ENCODE peak calls at places on chromosome 18, in eight cellular contexts. M, F, D, H, Q, G, J and Y are unnamed samples.

GRCh38 chr18:5424903-5425302 is 118.9 kb downstream of the EPB41L3 start:
- DNase-seq in J (no peak), G (peak; percentile 32), H (no peak), Q (no peak), D (peak; percentile 38), F (no peak), M (peak; percentile 65), Y (no peak)

GRCh38 chr18:70322928-70323327 is 34.1 kb downstream of the SOCS6 start:
- DNase-seq in F (no peak), H (no peak), G (peak; percentile 48), J (no peak), M (peak; percentile 65), D (peak; percentile 78), Q (peak; percentile 26), Y (no peak)

GRCh38 chr18:73520229-73520628 is 627.4 kb downstream of the FBXO15 start:
- DNase-seq in G (peak; percentile 4), D (no peak), H (no peak), J (no peak), M (peak; percentile 19), F (no peak), Q (no peak), Y (no peak)

GRCh38 chr18:28777756-28778155 is 600.8 kb upstream of the CDH2 start:
- DNase-seq in Q (no peak), H (no peak), D (no peak), J (no peak), G (no peak), M (no peak), F (no peak), Y (no peak)

GRCh38 chr18:40055262-40055661 is 1899.8 kb upstream of the PIK3C3 start:
- DNase-seq in M (no peak), H (no peak), Q (no peak), F (no peak), G (no peak), J (no peak), D (peak; percentile 8), Y (no peak)

GRCh38 chr18:23240609-23240930 is 105.3 kb downstream of the CABLES1 start:
- DNase-seq in G (no peak), Q (no peak), D (no peak), F (no peak), M (no peak), H (no peak), J (no peak), Y (no peak)

GRCh38 chr18:2410688-2411087 is 160.6 kb downstream of the METTL4 start:
- DNase-seq in M (no peak), F (no peak), G (peak; percentile 5), H (no peak), Q (peak; percentile 76), D (peak; percentile 75), J (no peak), Y (no peak)

GRCh38 chr18:45589559-45590041 is 25.7 kb upstream of the SLC14A2 start:
- DNase-seq in Q (no peak), D (peak; percentile 93), F (no peak), M (peak; percentile 91), H (no peak), G (no peak), J (no peak), Y (no peak)

GRCh38 chr18:21868770-21869169 is 128.2 kb downstream of the MIB1 start:
- DNase-seq in H (no peak), D (no peak), Q (no peak), F (no peak), J (no peak), G (no peak), M (no peak), Y (no peak)

GRCh38 chr18:35076556-35076955 is 35.3 kb downstream of the MAPRE2 start:
- DNase-seq in H (peak; percentile 2), Q (peak; percentile 46), G (no peak), F (no peak), J (no peak), D (peak; percentile 93), M (peak; percentile 84), Y (no peak)

GRCh38 chr18:36829362-36830140 is 624 bp downstream of the KIAA1328 start:
- DNase-seq in F (no peak), J (no peak), H (no peak), D (peak; percentile 31), M (peak; percentile 19), Q (no peak), G (no peak), Y (no peak)

GRCh38 chr18:43341014-43341413 is 63.7 kb upstream of the SYT4 start:
- DNase-seq in J (no peak), F (no peak), H (no peak), M (no peak), G (no peak), D (no peak), Q (no peak), Y (no peak)

GRCh38 chr18:79607361-79607930 is 72.2 kb upstream of the CTDP1 start:
- DNase-seq in M (no peak), G (no peak), F (peak; percentile 71), H (no peak), J (no peak), Q (no peak), D (no peak), Y (no peak)

GRCh38 chr18:44564922-44565321 is 115.8 kb upstream of the SETBP1 start:
- DNase-seq in J (no peak), G (no peak), F (no peak), H (no peak), D (peak; percentile 77), M (peak; percentile 8), Q (peak; percentile 81), Y (no peak)

GRCh38 chr18:275486-275885 is 7.6 kb upstream of the THOC1 start:
- DNase-seq in Q (no peak), D (no peak), M (no peak), H (no peak), F (no peak), J (no peak), G (no peak), Y (no peak)

DNA sequence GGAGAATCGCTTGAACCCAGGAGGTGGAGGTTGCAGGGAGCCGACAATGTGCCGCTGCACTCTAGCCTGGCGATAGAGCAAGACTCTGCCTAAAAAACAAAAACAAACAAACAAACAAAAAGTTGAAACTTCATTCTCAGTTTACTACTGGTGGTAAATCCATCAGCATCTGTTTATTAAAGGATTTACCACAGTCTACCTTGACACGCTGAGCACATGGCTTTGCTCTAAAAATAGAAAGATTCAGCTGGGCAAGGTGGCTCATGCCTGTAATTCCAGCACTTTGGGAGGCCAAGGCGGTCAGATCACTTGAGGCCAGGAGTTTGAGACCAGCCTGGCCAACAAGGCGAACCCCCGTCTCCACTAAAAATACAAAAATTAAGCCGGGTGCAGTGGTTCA is 201.3 kb downstream of the TGIF1 start:
- DNase-seq in F (no peak), M (no peak), J (no peak), Q (no peak), H (no peak), G (no peak), D (no peak), Y (no peak)
- H3K4me1 ChIP-seq in F (no peaks in the 10 kb centered on the region), M (peaks cover 27% of the 10 kb centered on the region), J (peaks cover 15% of the 10 kb centered on the region), Q (peaks cover 36% of the 10 kb centered on the region), H (peaks cover 24% of the 10 kb centered on the region), G (peaks cover 63% of the 10 kb centered on the region), D (peaks cover 19% of the 10 kb centered on the region), Y (no peaks in the 10 kb centered on the region)

GRCh38 chr18:49019446-49020045 is 68.8 kb upstream of the SMAD7 start:
- DNase-seq in G (no peak), M (peak; percentile 42), F (no peak), D (peak; percentile 25), Q (no peak), H (no peak), J (no peak), Y (no peak)

GRCh38 chr18:49021433-49022129 is 70.8 kb upstream of the SMAD7 start:
- DNase-seq in Q (peak; percentile 84), D (peak; percentile 29), G (peak; percentile 67), J (no peak), F (no peak), M (peak; percentile 33), H (peak; percentile 90), Y (no peak)

GRCh38 chr18:49020129-49020528 is 69.4 kb upstream of the SMAD7 start:
- DNase-seq in M (no peak), H (no peak), D (no peak), Q (no peak), J (no peak), F (no peak), G (no peak), Y (no peak)

GRCh38 chr18:49020621-49021021 is 69.9 kb upstream of the SMAD7 start:
- DNase-seq in H (no peak), F (no peak), G (no peak), J (no peak), D (peak; percentile 32), M (peak; percentile 17), Q (peak; percentile 22), Y (no peak)

GRCh38 chr18:49021076-49021432 is 70.3 kb upstream of the SMAD7 start:
- DNase-seq in G (no peak), J (no peak), M (no peak), Q (no peak), H (no peak), F (no peak), D (no peak), Y (no peak)
- H3K4me3 ChIP-seq in G (no peak overlapping the region), J (no peak overlapping the region), M (no peak overlapping the region), Q (no peak overlapping the region), H (peak overlapping the region; percentile 56), F (no peak overlapping the region), D (no peak overlapping the region), Y (no peak overlapping the region)

GRCh38 chr18:75884728-75885127 is 457.2 kb upstream of the SMIM21 start:
- DNase-seq in F (no peak), G (no peak), Q (no peak), J (no peak), D (no peak), H (no peak), M (no peak), Y (no peak)
- H3K4me1 ChIP-seq in F (no peaks in the 10 kb centered on the region), G (no peaks in the 10 kb centered on the region), Q (no peaks in the 10 kb centered on the region), J (no peaks in the 10 kb centered on the region), D (no peaks in the 10 kb centered on the region), H (no peaks in the 10 kb centered on the region), M (no peaks in the 10 kb centered on the region), Y (no peaks in the 10 kb centered on the region)

GRCh38 chr18:13813271-13813849 is 10.6 kb upstream of the MC5R start:
- DNase-seq in M (peak; percentile 51), D (peak; percentile 21), H (no peak), G (peak; percentile 41), Q (peak; percentile 44), J (peak; percentile 77), F (no peak), Y (no peak)
- H3K4me3 ChIP-seq in M (no peak overlapping the region), D (no peak overlapping the region), H (no peak overlapping the region), G (no peak overlapping the region), Q (no peak overlapping the region), J (no peak overlapping the region), F (no peak overlapping the region), Y (no peak overlapping the region)

GRCh38 chr18:63286926-63287325 is 32.6 kb downstream of the BCL2 start:
- DNase-seq in F (no peak), Q (no peak), H (no peak), D (no peak), J (no peak), G (no peak), M (no peak), Y (no peak)

GRCh38 chr18:63292844-63293683 is 26.5 kb downstream of the BCL2 start:
- DNase-seq in H (no peak), M (no peak), Q (no peak), J (no peak), D (no peak), G (no peak), F (no peak), Y (peak; percentile 79)

GRCh38 chr18:63293930-63294329 is 25.6 kb downstream of the BCL2 start:
- DNase-seq in M (no peak), Q (no peak), D (no peak), G (no peak), H (no peak), F (no peak), J (no peak), Y (no peak)

GRCh38 chr18:63291278-63291677 is 28.3 kb downstream of the BCL2 start:
- DNase-seq in F (no peak), J (no peak), D (no peak), M (no peak), Q (no peak), H (no peak), G (no peak), Y (no peak)

GRCh38 chr18:63290456-63291200 is 28.9 kb downstream of the BCL2 start:
- DNase-seq in M (no peak), J (no peak), G (no peak), F (no peak), Q (no peak), D (no peak), H (no peak), Y (no peak)
- H3K4me1 ChIP-seq in M (no peaks in the 10 kb centered on the region), J (peaks cover 33% of the 10 kb centered on the region), G (no peaks in the 10 kb centered on the region), F (peaks cover 11% of the 10 kb centered on the region), Q (no peaks in the 10 kb centered on the region), D (no peaks in the 10 kb centered on the region), H (no peaks in the 10 kb centered on the region), Y (peaks cover 46% of the 10 kb centered on the region)